ENCODE peak calls at places on chromosomes 1 and 21, in eight cellular contexts. One of them, this sample, is unnamed.

GRCh38 chr1:27658951-27659496 is 13.0 kb downstream of the IFI6 start:
- DNase-seq in transverse colon: peak
- DNase-seq in ovary: no peak
- DNase-seq in Caco-2: no peak
- DNase-seq in IMR-90: peak
- DNase-seq in AG09319: no peak
- DNase-seq in GM06990: peak
- DNase-seq in GM13977: peak
- DNase-seq in this sample: peak

GRCh38 chr1:224922404-224923164 is 6.9 kb upstream of the DNAH14 start:
- DNase-seq in IMR-90: peak
- DNase-seq in transverse colon: no peak
- DNase-seq in GM06990: peak
- DNase-seq in ovary: peak
- DNase-seq in GM13977: peak
- DNase-seq in Caco-2: peak
- DNase-seq in AG09319: peak
- DNase-seq in this sample: peak

GRCh38 chr1:80919426-80919825 is 881.3 kb upstream of the ADGRL2 start:
- DNase-seq in IMR-90: no peak
- DNase-seq in AG09319: no peak
- DNase-seq in transverse colon: no peak
- DNase-seq in GM13977: no peak
- DNase-seq in ovary: no peak
- DNase-seq in GM06990: no peak
- DNase-seq in Caco-2: no peak
- DNase-seq in this sample: no peak

GRCh38 chr1:168623003-168623828 is 46.8 kb downstream of the XCL1 start:
- DNase-seq in GM13977: no peak
- DNase-seq in ovary: no peak
- DNase-seq in transverse colon: no peak
- DNase-seq in GM06990: no peak
- DNase-seq in IMR-90: peak
- DNase-seq in AG09319: peak
- DNase-seq in Caco-2: no peak
- DNase-seq in this sample: no peak

GRCh38 chr1:237470712-237471310 is 419.9 kb downstream of the ZP4 start:
- DNase-seq in Caco-2: peak
- DNase-seq in GM13977: no peak
- DNase-seq in ovary: no peak
- DNase-seq in transverse colon: no peak
- DNase-seq in IMR-90: no peak
- DNase-seq in AG09319: no peak
- DNase-seq in GM06990: no peak
- DNase-seq in this sample: no peak

GRCh38 chr1:162030741-162031280 is 7.1 kb upstream of the OLFML2B start:
- DNase-seq in IMR-90: no peak
- DNase-seq in ovary: no peak
- DNase-seq in Caco-2: no peak
- DNase-seq in transverse colon: no peak
- DNase-seq in GM06990: no peak
- DNase-seq in GM13977: no peak
- DNase-seq in AG09319: no peak
- DNase-seq in this sample: no peak

GRCh38 chr1:227889863-227890405 is 57.8 kb downstream of the WNT9A start:
- DNase-seq in ovary: peak
- DNase-seq in GM06990: no peak
- DNase-seq in AG09319: no peak
- DNase-seq in transverse colon: no peak
- DNase-seq in Caco-2: peak
- DNase-seq in IMR-90: no peak
- DNase-seq in GM13977: no peak
- DNase-seq in this sample: no peak

GRCh38 chr21:25717491-25718139 is 17.1 kb downstream of the ATP5PF start:
- DNase-seq in AG09319: no peak
- DNase-seq in ovary: no peak
- DNase-seq in GM06990: no peak
- DNase-seq in Caco-2: no peak
- DNase-seq in transverse colon: no peak
- DNase-seq in GM13977: no peak
- DNase-seq in IMR-90: peak
- DNase-seq in this sample: no peak

GRCh38 chr1:224528900-224529299 is 87.2 kb upstream of the CNIH3 start:
- DNase-seq in ovary: no peak
- DNase-seq in IMR-90: peak
- DNase-seq in transverse colon: no peak
- DNase-seq in GM13977: no peak
- DNase-seq in GM06990: no peak
- DNase-seq in Caco-2: no peak
- DNase-seq in AG09319: no peak
- DNase-seq in this sample: no peak

GRCh38 chr1:35808376-35809155 is 750 bp downstream of the AGO4 start:
- DNase-seq in ovary: peak
- DNase-seq in Caco-2: peak
- DNase-seq in AG09319: no peak
- DNase-seq in GM06990: peak
- DNase-seq in GM13977: peak
- DNase-seq in IMR-90: no peak
- DNase-seq in transverse colon: peak
- DNase-seq in this sample: peak

GRCh38 chr1:183757061-183757460 is 47.9 kb upstream of the RGL1 start:
- DNase-seq in transverse colon: no peak
- DNase-seq in ovary: no peak
- DNase-seq in AG09319: no peak
- DNase-seq in GM13977: no peak
- DNase-seq in Caco-2: no peak
- DNase-seq in GM06990: no peak
- DNase-seq in IMR-90: peak
- DNase-seq in this sample: no peak

GRCh38 chr1:158002022-158002629 is 8.7 kb downstream of the KIRREL1 start:
- DNase-seq in Caco-2: peak
- DNase-seq in AG09319: no peak
- DNase-seq in ovary: no peak
- DNase-seq in GM13977: no peak
- DNase-seq in transverse colon: no peak
- DNase-seq in IMR-90: peak
- DNase-seq in GM06990: no peak
- DNase-seq in this sample: no peak

GRCh38 chr1:15799928-15800835 is 7.3 kb downstream of the UQCRHL start:
- DNase-seq in Caco-2: peak
- DNase-seq in IMR-90: peak
- DNase-seq in AG09319: no peak
- DNase-seq in GM06990: no peak
- DNase-seq in GM13977: no peak
- DNase-seq in ovary: no peak
- DNase-seq in transverse colon: peak
- DNase-seq in this sample: no peak

GRCh38 chr1:29569971-29570634 is 333.8 kb downstream of the PTPRU start:
- DNase-seq in ovary: no peak
- DNase-seq in transverse colon: no peak
- DNase-seq in GM13977: no peak
- DNase-seq in AG09319: peak
- DNase-seq in GM06990: no peak
- DNase-seq in Caco-2: no peak
- DNase-seq in IMR-90: peak
- DNase-seq in this sample: no peak

GRCh38 chr1:167671727-167672511 is 41.9 kb downstream of the RCSD1 start:
- DNase-seq in GM13977: no peak
- DNase-seq in AG09319: no peak
- DNase-seq in GM06990: no peak
- DNase-seq in ovary: no peak
- DNase-seq in IMR-90: no peak
- DNase-seq in Caco-2: no peak
- DNase-seq in transverse colon: no peak
- DNase-seq in this sample: no peak

GRCh38 chr1:69315416-69315815 is 252.3 kb upstream of the LRRC7 start:
- DNase-seq in Caco-2: no peak
- DNase-seq in transverse colon: no peak
- DNase-seq in GM06990: no peak
- DNase-seq in AG09319: no peak
- DNase-seq in GM13977: no peak
- DNase-seq in IMR-90: no peak
- DNase-seq in ovary: no peak
- DNase-seq in this sample: no peak

GRCh38 chr1:151512801-151513625 is 1.8 kb downstream of the CGN start:
- DNase-seq in AG09319: no peak
- DNase-seq in transverse colon: peak
- DNase-seq in ovary: no peak
- DNase-seq in IMR-90: no peak
- DNase-seq in Caco-2: peak
- DNase-seq in GM13977: no peak
- DNase-seq in GM06990: no peak
- DNase-seq in this sample: no peak

GRCh38 chr1:61887921-61888564 is 145.8 kb downstream of the PATJ start:
- DNase-seq in ovary: no peak
- DNase-seq in GM13977: no peak
- DNase-seq in Caco-2: no peak
- DNase-seq in AG09319: no peak
- DNase-seq in transverse colon: no peak
- DNase-seq in IMR-90: no peak
- DNase-seq in GM06990: no peak
- DNase-seq in this sample: no peak

GRCh38 chr1:32247452-32247851 is 430 bp downstream of the FAM167B start:
- DNase-seq in transverse colon: no peak
- DNase-seq in AG09319: no peak
- DNase-seq in GM13977: no peak
- DNase-seq in Caco-2: no peak
- DNase-seq in GM06990: no peak
- DNase-seq in ovary: peak
- DNase-seq in IMR-90: no peak
- DNase-seq in this sample: no peak

GRCh38 chr1:44819257-44819593 is 10.9 kb downstream of the BTBD19 start:
- DNase-seq in ovary: no peak
- DNase-seq in transverse colon: peak
- DNase-seq in GM13977: peak
- DNase-seq in IMR-90: no peak
- DNase-seq in GM06990: peak
- DNase-seq in Caco-2: no peak
- DNase-seq in AG09319: no peak
- DNase-seq in this sample: no peak

GRCh38 chr21:44730951-44731579 is 19.7 kb upstream of the TSPEAR start:
- DNase-seq in ovary: no peak
- DNase-seq in GM06990: no peak
- DNase-seq in transverse colon: no peak
- DNase-seq in GM13977: no peak
- DNase-seq in AG09319: no peak
- DNase-seq in IMR-90: no peak
- DNase-seq in Caco-2: no peak
- DNase-seq in this sample: no peak

GRCh38 chr1:197696372-197696771 is 78.9 kb downstream of the DENND1B start:
- DNase-seq in GM06990: no peak
- DNase-seq in GM13977: no peak
- DNase-seq in ovary: no peak
- DNase-seq in transverse colon: no peak
- DNase-seq in AG09319: no peak
- DNase-seq in Caco-2: no peak
- DNase-seq in IMR-90: peak
- DNase-seq in this sample: no peak

DNA sequence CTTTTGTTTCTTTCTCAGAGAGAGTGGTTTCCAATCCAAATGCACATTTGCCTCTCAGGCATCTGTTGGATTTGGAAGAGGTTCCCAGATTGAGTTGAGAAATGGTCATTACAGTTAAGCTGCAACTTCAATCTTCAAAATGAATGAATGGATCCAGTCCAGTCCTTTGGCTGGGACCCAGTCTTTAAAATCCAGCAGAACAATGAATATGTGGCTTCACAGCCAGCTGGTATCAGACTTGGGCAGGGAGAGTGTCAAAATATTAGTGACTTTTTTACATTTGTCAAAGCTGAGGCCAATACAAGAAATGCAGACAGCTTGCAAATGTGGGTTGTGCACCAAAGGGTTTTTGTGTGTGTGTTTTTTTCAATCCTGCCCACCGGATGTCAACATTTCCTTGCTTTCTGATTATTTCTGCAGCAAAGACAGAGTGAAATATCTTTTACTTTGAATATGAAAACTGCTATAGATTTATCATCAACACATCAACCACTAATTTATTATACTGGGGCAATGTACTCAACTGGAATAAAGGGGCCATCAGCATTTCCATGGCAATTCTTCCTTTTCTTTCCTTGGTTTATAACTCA is 491.4 kb upstream of the C1orf87 start:
- DNase-seq in transverse colon: no peak
- DNase-seq in GM06990: no peak
- DNase-seq in AG09319: no peak
- DNase-seq in GM13977: no peak
- DNase-seq in Caco-2: no peak
- DNase-seq in ovary: no peak
- DNase-seq in IMR-90: no peak
- DNase-seq in this sample: no peak
- TF ChIP-seq CTCF in transverse colon: no peak
- TF ChIP-seq CTCF in GM06990: no peak
- TF ChIP-seq CTCF in AG09319: no peak
- TF ChIP-seq CTCF in GM13977: no peak
- TF ChIP-seq CTCF in Caco-2: no peak
- TF ChIP-seq CTCF in ovary: no peak
- TF ChIP-seq CTCF in IMR-90: no peak
- TF ChIP-seq CTCF in this sample: no peak

GRCh38 chr1:201022824-201023516 is 544 bp downstream of the KIF21B start:
- DNase-seq in IMR-90: no peak
- DNase-seq in AG09319: no peak
- DNase-seq in GM13977: no peak
- DNase-seq in ovary: peak
- DNase-seq in GM06990: peak
- DNase-seq in transverse colon: peak
- DNase-seq in Caco-2: no peak
- DNase-seq in this sample: no peak
- TF ChIP-seq CTCF in IMR-90: no peak
- TF ChIP-seq CTCF in AG09319: no peak
- TF ChIP-seq CTCF in GM13977: peak
- TF ChIP-seq CTCF in ovary: no peak
- TF ChIP-seq CTCF in GM06990: no peak
- TF ChIP-seq CTCF in transverse colon: no peak
- TF ChIP-seq CTCF in Caco-2: peak
- TF ChIP-seq CTCF in this sample: peak

DNA sequence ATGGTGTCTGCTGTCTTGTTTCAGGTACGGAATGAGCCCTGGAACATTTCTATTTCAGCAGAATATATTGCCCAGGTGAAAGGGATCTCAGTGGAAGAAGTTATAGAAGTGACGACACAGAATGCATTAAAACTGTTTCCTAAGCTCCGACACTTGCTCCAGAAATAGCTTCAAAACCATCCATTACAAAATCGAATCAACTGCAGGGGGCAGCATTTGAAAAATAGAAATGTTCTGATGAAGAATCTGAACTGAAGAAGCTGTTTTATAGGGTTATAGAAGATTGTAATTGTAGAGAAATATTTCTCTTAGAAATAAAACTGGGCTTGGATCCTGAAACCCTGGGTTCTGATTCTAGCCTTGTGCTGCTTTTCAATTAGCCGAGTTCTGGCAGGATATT is 23.3 kb downstream of the TATDN3 start:
- DNase-seq in IMR-90: no peak
- DNase-seq in ovary: no peak
- DNase-seq in GM13977: no peak
- DNase-seq in GM06990: no peak
- DNase-seq in Caco-2: no peak
- DNase-seq in transverse colon: no peak
- DNase-seq in AG09319: no peak
- DNase-seq in this sample: no peak
- TF ChIP-seq CTCF in IMR-90: peak
- TF ChIP-seq CTCF in ovary: no peak
- TF ChIP-seq CTCF in GM13977: peak
- TF ChIP-seq CTCF in GM06990: peak
- TF ChIP-seq CTCF in Caco-2: peak
- TF ChIP-seq CTCF in transverse colon: peak
- TF ChIP-seq CTCF in AG09319: peak
- TF ChIP-seq CTCF in this sample: no peak

GRCh38 chr1:189269011-189269410 is 1208.7 kb downstream of the BRINP3 start:
- DNase-seq in ovary: no peak
- DNase-seq in GM13977: no peak
- DNase-seq in IMR-90: peak
- DNase-seq in Caco-2: no peak
- DNase-seq in GM06990: no peak
- DNase-seq in AG09319: no peak
- DNase-seq in transverse colon: no peak
- DNase-seq in this sample: no peak
- TF ChIP-seq CTCF in ovary: no peak
- TF ChIP-seq CTCF in GM13977: no peak
- TF ChIP-seq CTCF in IMR-90: no peak
- TF ChIP-seq CTCF in Caco-2: no peak
- TF ChIP-seq CTCF in GM06990: no peak
- TF ChIP-seq CTCF in AG09319: no peak
- TF ChIP-seq CTCF in transverse colon: no peak
- TF ChIP-seq CTCF in this sample: no peak

This sample was measured in GM10248.